ENCODE peak calls at places on chromosomes 13 and 19, in five cellular contexts. U, H, G, O and N are unnamed samples.

GRCh38 chr13:28423010-28423409 is 71.9 kb downstream of the FLT1 start:
- DNase-seq in U (no peak), H (no peak), G (no peak), O (no peak), N (no peak)

GRCh38 chr13:52723181-52723580 is 16.4 kb downstream of the CNMD start:
- DNase-seq in U (no peak), H (no peak), G (no peak), O (no peak), N (no peak)

GRCh38 chr13:72839831-72840426 is 58.0 kb downstream of the PIBF1 start:
- DNase-seq in U (peak; percentile 66), H (peak; percentile 63), G (peak; percentile 66), O (peak; percentile 56), N (peak; percentile 80)

GRCh38 chr19:1068111-1069001 is 1.4 kb downstream of the ARHGAP45 start:
- DNase-seq in U (no peak), H (no peak), G (no peak), O (no peak), N (no peak)

GRCh38 chr19:38402623-38402966 is 298 bp upstream of the FAM98C start:
- DNase-seq in U (no peak), H (no peak), G (no peak), O (no peak), N (no peak)

GRCh38 chr19:8050274-8051096 is 2.1 kb upstream of the CCL25 start:
- DNase-seq in U (peak; percentile 42), H (peak; percentile 99), G (peak; percentile 94), O (peak; percentile 98), N (peak; percentile 92)

GRCh38 chr19:31518216-31518615 is 169.0 kb upstream of the TSHZ3 start:
- DNase-seq in U (no peak), H (no peak), G (no peak), O (no peak), N (no peak)

GRCh38 chr13:43934273-43934672 is 54.6 kb downstream of the LACC1 start:
- DNase-seq in U (peak; percentile 53), H (no peak), G (no peak), O (no peak), N (no peak)

GRCh38 chr13:24497742-24498141 is 14.8 kb downstream of the PARP4 start:
- DNase-seq in U (no peak), H (no peak), G (no peak), O (no peak), N (no peak)

GRCh38 chr19:44644391-44645016 is 794 bp downstream of the PVR start:
- DNase-seq in U (peak; percentile 61), H (peak; percentile 57), G (peak; percentile 70), O (peak; percentile 79), N (peak; percentile 59)

GRCh38 chr13:73767747-73768315 is 366.4 kb downstream of the KLF12 start:
- DNase-seq in U (peak; percentile 18), H (peak; percentile 50), G (no peak), O (peak; percentile 22), N (no peak)

GRCh38 chr13:23321534-23322241 is 111.8 kb downstream of the SACS start:
- DNase-seq in U (peak; percentile 97), H (no peak), G (peak; percentile 62), O (no peak), N (no peak)

GRCh38 chr13:20580257-20580656 is 13.3 kb downstream of the IFT88 start:
- DNase-seq in U (no peak), H (no peak), G (no peak), O (no peak), N (no peak)

GRCh38 chr13:20127563-20128458 is 33.0 kb downstream of the GJA3 start:
- DNase-seq in U (no peak), H (peak; percentile 74), G (peak; percentile 81), O (peak; percentile 87), N (peak; percentile 84)

GRCh38 chr13:27712421-27712820 is 79.9 kb upstream of the GSX1 start:
- DNase-seq in U (peak; percentile 12), H (no peak), G (peak; percentile 35), O (peak; percentile 26), N (no peak)

GRCh38 chr13:73268306-73268705 is 209.5 kb downstream of the KLF5 start:
- DNase-seq in U (peak; percentile 94), H (no peak), G (no peak), O (no peak), N (no peak)

GRCh38 chr19:33717878-33718277 is 78.8 kb upstream of the KCTD15 start:
- DNase-seq in U (no peak), H (no peak), G (no peak), O (no peak), N (no peak)

GRCh38 chr19:38838208-38838985 is 6.8 kb upstream of the ECH1 start:
- DNase-seq in U (peak; percentile 95), H (no peak), G (peak; percentile 85), O (no peak), N (peak; percentile 59)

GRCh38 chr13:57653229-57653994 is 21.9 kb downstream of the PCDH17 start:
- DNase-seq in U (no peak), H (no peak), G (no peak), O (no peak), N (no peak)

GRCh38 chr19:47679251-47679900 is 33.8 kb upstream of the EHD2 start:
- DNase-seq in U (no peak), H (no peak), G (no peak), O (no peak), N (no peak)

GRCh38 chr19:47681388-47681787 is 31.8 kb upstream of the EHD2 start:
- DNase-seq in U (no peak), H (no peak), G (no peak), O (no peak), N (no peak)

GRCh38 chr19:47680858-47681332 is 32.3 kb upstream of the EHD2 start:
- DNase-seq in U (no peak), H (no peak), G (no peak), O (peak; percentile 43), N (no peak)

GRCh38 chr19:47681936-47682335 is 31.3 kb upstream of the EHD2 start:
- DNase-seq in U (no peak), H (no peak), G (no peak), O (peak; percentile 24), N (no peak)

DNA sequence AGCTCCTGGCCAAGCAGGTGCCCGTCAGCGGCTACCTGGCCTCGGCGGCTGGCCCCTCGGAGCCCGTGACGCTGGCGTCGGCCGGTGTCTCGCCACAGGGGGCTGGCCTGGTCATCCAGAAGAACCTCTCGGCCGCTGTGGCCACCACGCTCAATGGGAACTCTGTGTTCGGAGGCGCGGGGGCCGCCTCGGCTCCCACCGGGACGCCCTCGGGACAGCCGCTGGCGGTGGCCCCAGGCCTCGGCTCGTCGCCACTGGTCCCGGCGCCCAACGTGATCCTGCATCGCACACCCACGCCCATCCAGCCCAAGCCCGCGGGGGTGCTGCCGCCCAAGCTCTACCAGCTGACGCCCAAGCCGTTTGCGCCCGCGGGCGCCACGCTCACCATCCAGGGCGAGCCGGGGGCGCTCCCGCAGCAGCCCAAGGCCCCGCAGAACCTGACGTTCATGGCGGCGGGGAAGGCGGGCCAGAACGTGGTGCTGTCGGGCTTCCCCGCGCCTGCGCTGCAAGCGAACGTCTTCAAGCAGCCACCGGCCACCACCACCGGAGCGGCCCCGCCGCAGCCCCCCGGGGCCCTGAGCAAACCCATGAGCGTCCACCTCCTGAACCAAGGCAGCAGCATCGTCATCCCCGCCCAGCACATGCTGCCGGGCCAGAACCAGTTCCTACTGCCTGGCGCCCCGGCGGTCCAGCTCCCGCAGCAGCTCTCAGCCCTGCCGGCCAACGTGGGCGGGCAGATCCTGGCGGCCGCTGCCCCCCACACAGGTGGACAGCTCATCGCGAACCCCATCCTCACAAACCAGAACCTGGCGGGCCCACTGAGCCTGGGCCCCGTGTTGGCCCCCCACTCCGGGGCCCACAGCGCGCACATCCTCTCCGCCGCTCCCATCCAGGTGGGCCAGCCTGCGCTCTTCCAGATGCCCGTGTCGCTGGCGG is 33.0 kb upstream of the EHD2 start:
- DNase-seq in U (no peak), H (no peak), G (no peak), O (no peak), N (no peak)
- H3K36me3 ChIP-seq in U (peaks cover 9% of the 10 kb centered on the region), H (no peaks in the 10 kb centered on the region), G (no peaks in the 10 kb centered on the region), O (peaks cover 5% of the 10 kb centered on the region), N (no peaks in the 10 kb centered on the region)

DNA sequence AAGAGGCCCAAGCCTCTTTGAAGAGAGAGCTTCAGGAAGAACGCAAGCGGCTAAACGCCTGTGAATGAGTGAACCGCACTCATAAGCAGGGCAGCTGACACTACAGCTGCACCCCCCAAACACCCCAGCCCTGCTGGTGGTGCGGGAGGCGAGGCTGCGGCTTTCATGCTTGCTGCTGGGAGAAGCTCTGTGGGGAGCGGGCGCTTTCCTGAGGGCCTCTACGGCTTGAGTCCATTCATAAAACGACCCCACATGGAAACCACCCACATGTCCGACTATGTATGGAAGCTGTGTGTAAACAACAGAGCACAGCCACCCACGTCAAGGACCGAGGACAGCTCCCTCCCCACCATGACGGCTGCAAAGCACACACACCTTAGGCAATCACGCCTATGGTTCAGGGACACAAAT is 5.5 kb downstream of the AP3D1 start:
- DNase-seq in U (no peak), H (no peak), G (no peak), O (no peak), N (no peak)
- H3K36me3 ChIP-seq in U (peaks cover 6% of the 10 kb centered on the region), H (no peaks in the 10 kb centered on the region), G (no peaks in the 10 kb centered on the region), O (peaks cover 5% of the 10 kb centered on the region), N (no peaks in the 10 kb centered on the region)

DNA sequence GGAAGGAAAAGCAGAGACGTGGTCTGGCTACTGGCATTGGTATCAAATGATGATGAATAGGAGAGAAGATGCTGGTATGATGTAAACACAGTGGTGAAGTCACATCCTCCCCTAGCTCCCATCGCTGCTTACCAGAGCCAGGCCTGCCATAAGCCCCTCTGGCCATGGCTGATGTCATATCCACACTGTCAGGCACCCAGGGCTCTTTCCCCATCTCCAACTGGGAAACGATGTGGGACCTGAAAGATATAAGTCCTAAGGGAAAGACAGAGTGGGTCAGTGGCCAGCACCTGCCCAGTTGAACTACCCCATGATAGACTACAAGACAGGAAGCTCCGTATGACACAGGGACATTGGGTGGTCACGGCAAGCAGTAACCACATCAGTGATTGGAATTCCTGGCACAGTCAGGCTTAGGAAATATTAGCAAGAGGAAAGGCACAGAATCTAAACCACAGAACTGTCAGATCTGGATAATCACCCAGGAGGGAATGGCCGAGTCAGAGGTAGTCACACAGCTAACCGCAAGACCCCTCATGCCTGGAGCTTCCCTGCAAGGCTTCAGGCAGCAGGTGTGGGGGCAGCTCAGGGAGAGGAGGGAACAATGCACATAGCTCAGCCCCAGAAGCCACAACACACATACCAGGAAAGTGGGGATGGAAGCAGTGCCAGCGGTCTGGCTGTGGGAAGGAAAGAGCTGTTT is 3.8 kb downstream of the ZNF792 start:
- DNase-seq in U (peak; percentile 10), H (no peak), G (no peak), O (no peak), N (no peak)
- H3K36me3 ChIP-seq in U (peaks cover 8% of the 10 kb centered on the region), H (peaks cover 23% of the 10 kb centered on the region), G (peaks cover 18% of the 10 kb centered on the region), O (peaks cover 40% of the 10 kb centered on the region), N (peaks cover 20% of the 10 kb centered on the region)

GRCh38 chr19:13892885-13893284 is 13.0 kb downstream of the BRME1 start:
- DNase-seq in U (no peak), H (no peak), G (no peak), O (no peak), N (peak; percentile 79)

GRCh38 chr19:13887039-13887438 is 10.1 kb downstream of the NANOS3 start:
- DNase-seq in U (no peak), H (no peak), G (no peak), O (no peak), N (no peak)

GRCh38 chr19:13888281-13888680 is 11.3 kb downstream of the NANOS3 start:
- DNase-seq in U (no peak), H (no peak), G (no peak), O (no peak), N (no peak)

GRCh38 chr19:13887529-13887928 is 10.6 kb downstream of the NANOS3 start:
- DNase-seq in U (peak; percentile 69), H (no peak), G (no peak), O (no peak), N (no peak)

GRCh38 chr19:13890136-13890535 is 13.2 kb downstream of the NANOS3 start:
- DNase-seq in U (no peak), H (no peak), G (no peak), O (no peak), N (no peak)
- H3K36me3 ChIP-seq in U (no peaks in the 10 kb centered on the region), H (no peaks in the 10 kb centered on the region), G (no peaks in the 10 kb centered on the region), O (no peaks in the 10 kb centered on the region), N (no peaks in the 10 kb centered on the region)

GRCh38 chr19:49881186-49881585 is 3.7 kb downstream of the TBC1D17 start:
- DNase-seq in U (no peak), H (no peak), G (no peak), O (no peak), N (no peak)
- H3K36me3 ChIP-seq in U (peaks cover 38% of the 10 kb centered on the region), H (peaks cover 4% of the 10 kb centered on the region), G (peaks cover 8% of the 10 kb centered on the region), O (peaks cover 41% of the 10 kb centered on the region), N (peaks cover 13% of the 10 kb centered on the region)